ENCODE peak calls at places on chromosomes 7 and 10, in five cellular contexts. T is NCI-H2081; H is stimulated activated CD8-positive, alpha-beta memory T cell treated with anti-CD3 and anti-CD28 coated beads, Interleukin-4, amount 100 ng/mL, for 24 hours; W is amygdala; S is ACHN. N is an unnamed sample.

GRCh38 chr10:29998142-29998808 is 61.1 kb downstream of the JCAD start:
- DNase-seq in T (peak; percentile 41), H (peak; percentile 59), W (no peak), S (peak; percentile 72), N (peak; percentile 34)

GRCh38 chr10:34830527-34830926 is 15.4 kb upstream of the PARD3 start:
- DNase-seq in T (no peak), H (no peak), W (no peak), S (no peak), N (no peak)

GRCh38 chr10:33153266-33153967 is 181.1 kb downstream of the NRP1 start:
- DNase-seq in T (no peak), H (no peak), W (no peak), S (no peak), N (no peak)

GRCh38 chr10:95440756-95441546 is 120.2 kb downstream of the SORBS1 start:
- DNase-seq in T (no peak), H (no peak), W (no peak), S (peak; percentile 46), N (no peak)

GRCh38 chr7:49398730-49399129 is 374.7 kb upstream of the VWC2 start:
- DNase-seq in T (no peak), H (no peak), W (no peak), S (peak; percentile 70), N (no peak)

GRCh38 chr7:90383422-90383821 is 19.8 kb upstream of the CLDN12 start:
- DNase-seq in T (no peak), H (no peak), W (no peak), S (peak; percentile 19), N (no peak)

GRCh38 chr7:84611391-84611790 is 416.8 kb upstream of the SEMA3A start:
- DNase-seq in T (no peak), H (no peak), W (no peak), S (no peak), N (no peak)

GRCh38 chr10:75408911-75409885 is 7.6 kb upstream of the ZNF503 start:
- DNase-seq in T (peak; percentile 68), H (no peak), W (no peak), S (peak; percentile 77), N (peak; percentile 40)

GRCh38 chr7:27099839-27100225 is 2.7 kb downstream of the HOXA2 start:
- DNase-seq in T (no peak), H (no peak), W (no peak), S (no peak), N (no peak)

GRCh38 chr10:114869500-114869899 is 47.9 kb downstream of the FHIP2A start:
- DNase-seq in T (no peak), H (no peak), W (no peak), S (peak; percentile 57), N (no peak)

N was measured in COR-L47.